ENCODE peak calls at places on chromosomes 1 and 21, in five cellular contexts. U is CD8-positive, alpha-beta T cell; Q is lower leg skin; I is psoas muscle; F is omental fat pad. K is an unnamed sample.

GRCh38 chr1:14598007-14598497 is 433 bp upstream of the KAZN start:
- DNase-seq in U (no peak), Q (no peak), I (no peak), F (no peak), K (peak)

GRCh38 chr21:39525129-39525528 is 73.4 kb downstream of the SH3BGR start:
- DNase-seq in U (no peak), Q (no peak), I (peak), F (no peak), K (no peak)

GRCh38 chr1:111535256-111536191 is 32.1 kb upstream of the ADORA3 start:
- DNase-seq in U (no peak), Q (no peak), I (no peak), F (no peak), K (no peak)

GRCh38 chr1:68322837-68323687 is 90.7 kb upstream of the WLS start:
- DNase-seq in U (no peak), Q (peak), I (peak), F (no peak), K (no peak)

GRCh38 chr1:240691521-240692338 is 79.8 kb upstream of the GREM2 start:
- DNase-seq in U (no peak), Q (peak), I (peak), F (no peak), K (no peak)

GRCh38 chr1:52385376-52385775 is 18.8 kb downstream of the ORC1 start:
- DNase-seq in U (no peak), Q (no peak), I (no peak), F (no peak), K (no peak)

GRCh38 chr1:117060441-117061317 is 553 bp downstream of the TTF2 start:
- DNase-seq in U (no peak), Q (no peak), I (no peak), F (no peak), K (no peak)

GRCh38 chr1:226994357-226995063 is 54.4 kb downstream of the COQ8A start:
- DNase-seq in U (no peak), Q (no peak), I (peak), F (no peak), K (no peak)

GRCh38 chr1:229298420-229298819 is 27.5 kb downstream of the RAB4A start:
- DNase-seq in U (no peak), Q (no peak), I (no peak), F (no peak), K (no peak)

GRCh38 chr1:208303743-208304142 is 59.6 kb upstream of the PLXNA2 start:
- DNase-seq in U (no peak), Q (no peak), I (no peak), F (no peak), K (no peak)

GRCh38 chr1:207459008-207459407 is 4.9 kb downstream of the CR2 start:
- DNase-seq in U (peak), Q (no peak), I (no peak), F (no peak), K (no peak)

GRCh38 chr1:119449964-119450363 is 35.0 kb downstream of the HSD3B2 start:
- DNase-seq in U (no peak), Q (no peak), I (no peak), F (no peak), K (no peak)

GRCh38 chr1:206766251-206766856 is 4.2 kb upstream of the IL19 start:
- DNase-seq in U (peak), Q (peak), I (peak), F (no peak), K (no peak)

GRCh38 chr21:35646606-35647005 is 413.7 kb downstream of the SETD4 start:
- DNase-seq in U (no peak), Q (no peak), I (no peak), F (no peak), K (no peak)

GRCh38 chr21:34818663-34819158 is 149.9 kb downstream of the CLIC6 start:
- DNase-seq in U (no peak), Q (no peak), I (no peak), F (no peak), K (no peak)

GRCh38 chr1:18326171-18326950 is 154.4 kb upstream of the KLHDC7A start:
- DNase-seq in U (no peak), Q (no peak), I (no peak), F (no peak), K (no peak)

GRCh38 chr1:116454940-116455339 is 81.9 kb downstream of the ATP1A1 start:
- DNase-seq in U (no peak), Q (no peak), I (no peak), F (no peak), K (no peak)

GRCh38 chr1:204110894-204111633 is 38.1 kb downstream of the SOX13 start:
- DNase-seq in U (no peak), Q (no peak), I (no peak), F (no peak), K (no peak)

GRCh38 chr1:10687782-10688408 is 108.6 kb downstream of the CASZ1 start:
- DNase-seq in U (no peak), Q (no peak), I (no peak), F (no peak), K (no peak)

GRCh38 chr1:68237040-68237439 is 4.7 kb upstream of the WLS start:
- DNase-seq in U (no peak), Q (no peak), I (no peak), F (no peak), K (no peak)

GRCh38 chr1:72442251-72442650 is 159.9 kb upstream of the NEGR1 start:
- DNase-seq in U (no peak), Q (no peak), I (no peak), F (no peak), K (no peak)

GRCh38 chr21:41778974-41779600 is 12.2 kb upstream of the RIPK4 start:
- DNase-seq in U (no peak), Q (no peak), I (no peak), F (no peak), K (no peak)

GRCh38 chr1:111738133-111738435 is 1.1 kb downstream of the INKA2 start:
- DNase-seq in U (no peak), Q (no peak), I (no peak), F (no peak), K (no peak)

GRCh38 chr21:34182436-34182835 is 109.1 kb downstream of the MRPS6 start:
- DNase-seq in U (no peak), Q (peak), I (no peak), F (no peak), K (no peak)

GRCh38 chr1:200328379-200328778 is 81.5 kb downstream of the ZNF281 start:
- DNase-seq in U (no peak), Q (no peak), I (no peak), F (no peak), K (no peak)

GRCh38 chr1:14615539-14616218 is 17.2 kb downstream of the KAZN start:
- DNase-seq in U (no peak), Q (no peak), I (no peak), F (no peak), K (no peak)

GRCh38 chr21:34835526-34835925 is 166.7 kb downstream of the CLIC6 start:
- DNase-seq in U (no peak), Q (peak), I (no peak), F (no peak), K (no peak)

GRCh38 chr1:16145030-16145987 is 10.6 kb downstream of the EPHA2 start:
- DNase-seq in U (no peak), Q (peak), I (peak), F (peak), K (no peak)

GRCh38 chr1:27966402-27967105 is 6.8 kb downstream of the XKR8 start:
- DNase-seq in U (no peak), Q (no peak), I (no peak), F (no peak), K (no peak)

GRCh38 chr1:224494343-224494742 is 59.7 kb upstream of the WDR26 start:
- DNase-seq in U (no peak), Q (no peak), I (no peak), F (no peak), K (no peak)

DNA sequence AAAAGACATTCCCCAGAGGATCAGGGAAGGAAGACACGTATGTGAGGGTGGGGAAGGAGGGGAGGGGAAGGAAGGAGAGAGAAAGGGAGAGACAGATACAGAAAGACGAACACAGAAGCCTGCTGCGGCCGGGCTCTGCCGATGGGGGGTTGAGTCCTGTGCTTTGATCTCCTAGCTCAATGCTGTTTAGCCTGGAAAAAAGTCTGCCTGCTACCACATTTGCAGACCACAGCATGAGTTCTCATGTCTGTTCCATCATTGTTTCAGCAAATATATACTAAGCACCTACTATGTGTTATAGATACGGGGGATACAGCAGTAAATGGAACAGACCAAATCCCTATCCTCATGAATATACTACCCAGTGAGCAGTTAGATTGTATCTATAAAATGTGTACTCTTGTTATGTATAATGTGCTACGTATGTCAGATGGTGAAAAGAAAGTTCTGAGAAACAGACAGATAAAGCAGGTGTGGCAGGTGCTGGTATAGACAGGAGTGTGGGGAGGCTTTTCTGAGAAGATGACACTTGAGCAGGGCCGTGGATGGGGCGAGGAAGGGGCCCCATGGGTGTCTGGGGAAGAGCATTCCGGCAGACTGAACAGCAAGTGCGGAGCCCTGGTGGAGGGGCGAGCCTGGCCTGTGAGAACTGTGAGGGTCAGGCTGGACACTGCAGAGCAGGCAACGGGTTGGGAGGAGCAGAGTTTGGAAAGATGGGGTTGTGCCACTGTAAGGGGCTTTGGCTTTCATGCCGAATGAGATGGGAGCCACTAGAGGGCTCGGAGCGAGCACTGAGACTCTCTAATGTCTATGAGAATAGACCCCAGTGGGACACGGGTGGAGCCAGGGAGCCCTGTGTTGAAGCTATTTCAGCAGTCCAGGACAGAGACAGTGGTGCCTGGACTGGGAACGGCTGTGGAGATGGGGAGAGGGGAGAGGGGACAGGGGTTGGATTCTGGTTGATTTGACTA is 34.1 kb downstream of the KIAA1614 start:
- DNase-seq in U (no peak), Q (no peak), I (peak), F (no peak), K (no peak)
- TF ChIP-seq CTCF in U (no peak), Q (no peak), I (no peak), F (no peak), K (no peak)

GRCh38 chr1:163836446-163836845 is 514.7 kb downstream of the NUF2 start:
- DNase-seq in U (no peak), Q (no peak), I (no peak), F (no peak), K (no peak)
- TF ChIP-seq CTCF in U (no peak), Q (no peak), I (no peak), F (no peak), K (no peak)

GRCh38 chr1:201375169-201375568 is 2.3 kb downstream of the TNNT2 start:
- DNase-seq in U (no peak), Q (no peak), I (no peak), F (no peak), K (no peak)

GRCh38 chr1:201376107-201376463 is 1.4 kb downstream of the TNNT2 start:
- DNase-seq in U (no peak), Q (no peak), I (no peak), F (no peak), K (no peak)

GRCh38 chr1:201378804-201379203 is 1.3 kb upstream of the TNNT2 start:
- DNase-seq in U (no peak), Q (no peak), I (no peak), F (no peak), K (no peak)

GRCh38 chr1:201377611-201378092 is at the start of gene TNNT2:
- DNase-seq in U (no peak), Q (no peak), I (no peak), F (no peak), K (no peak)

GRCh38 chr1:201376464-201377374 is 761 bp downstream of the TNNT2 start:
- DNase-seq in U (no peak), Q (no peak), I (no peak), F (no peak), K (no peak)
- TF ChIP-seq CTCF in U (no peak), Q (no peak), I (no peak), F (no peak), K (peak)

GRCh38 chr1:202569393-202570322 is 140.6 kb downstream of the SYT2 start:
- DNase-seq in U (no peak), Q (no peak), I (no peak), F (no peak), K (no peak)

GRCh38 chr1:202567747-202568146 is 142.5 kb downstream of the SYT2 start:
- DNase-seq in U (no peak), Q (no peak), I (no peak), F (no peak), K (no peak)

GRCh38 chr1:202568466-202569196 is 141.6 kb downstream of the SYT2 start:
- DNase-seq in U (no peak), Q (no peak), I (no peak), F (no peak), K (no peak)

GRCh38 chr1:202572867-202573266 is 137.4 kb downstream of the SYT2 start:
- DNase-seq in U (no peak), Q (no peak), I (no peak), F (no peak), K (no peak)

DNA sequence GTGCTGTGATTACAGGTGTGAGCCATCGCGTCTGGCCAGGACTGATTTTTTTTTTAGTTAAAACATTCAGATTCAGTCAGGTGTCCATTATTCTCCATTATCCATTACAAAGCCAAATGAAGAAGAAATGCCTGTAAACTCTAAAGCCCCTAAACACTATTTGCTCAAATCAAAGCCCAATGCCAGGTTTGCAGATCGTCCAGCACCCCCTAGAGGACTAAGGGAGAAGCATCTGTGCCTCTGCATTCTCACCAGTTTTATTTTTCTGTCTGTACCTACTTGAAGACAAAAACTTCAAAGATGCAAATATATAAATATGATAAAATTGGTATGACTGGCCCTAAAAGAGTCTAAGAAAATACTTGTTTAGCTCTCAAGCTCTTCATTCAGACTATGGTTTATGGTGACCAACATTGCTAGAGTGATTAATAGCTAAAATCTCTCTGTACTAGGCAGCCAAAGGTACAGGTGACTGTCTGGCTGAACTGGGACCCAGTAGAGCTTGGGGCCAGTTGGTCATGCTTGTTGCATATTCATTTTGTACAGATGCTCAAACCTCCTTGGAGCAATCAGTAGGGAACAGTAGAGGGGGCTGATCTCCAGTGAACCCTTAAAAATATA is 138.4 kb downstream of the SYT2 start:
- DNase-seq in U (no peak), Q (no peak), I (no peak), F (no peak), K (no peak)
- TF ChIP-seq CTCF in U (peak), Q (no peak), I (peak), F (no peak), K (peak)

DNA sequence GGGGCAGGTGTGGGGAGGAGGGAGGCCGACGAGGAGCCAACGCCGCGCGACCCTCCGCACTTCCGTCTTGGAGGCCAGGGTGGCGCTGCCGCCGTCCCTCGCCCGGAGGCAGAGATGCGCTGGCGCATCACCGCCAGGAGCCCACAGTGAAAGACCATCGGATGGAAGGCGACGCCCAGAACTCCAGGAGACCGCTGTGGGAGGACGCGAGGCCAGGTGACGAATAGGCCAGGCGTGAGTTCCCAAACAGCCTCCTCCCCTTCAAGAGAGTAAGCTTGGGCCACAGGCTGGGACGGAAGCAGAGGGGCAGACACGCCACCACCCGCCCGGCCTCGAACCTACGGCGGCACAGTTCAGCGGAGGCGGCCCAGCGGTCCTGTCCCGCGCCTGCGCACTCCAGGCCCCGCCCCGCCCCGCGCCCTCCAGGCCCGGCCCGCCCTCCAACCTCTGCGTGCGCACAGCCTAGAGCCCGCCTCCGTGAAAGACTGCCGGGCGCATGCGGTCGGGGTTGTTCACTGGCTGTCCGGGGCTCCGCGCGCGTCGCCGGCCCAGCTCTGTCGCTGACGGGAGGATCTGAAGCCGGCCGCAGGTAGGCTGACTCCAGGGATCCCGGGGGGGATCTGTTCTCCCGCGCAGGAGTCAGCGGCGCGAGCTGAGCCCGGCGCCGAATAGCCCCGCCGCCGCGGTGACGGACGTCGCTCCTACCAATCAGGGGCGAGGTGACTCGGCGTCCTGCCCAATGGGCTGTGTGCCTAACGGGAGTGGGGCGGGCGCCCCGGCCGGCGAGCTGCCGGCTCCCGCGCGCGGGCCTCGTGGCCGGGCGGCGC is at the start of gene CTPS1:
- DNase-seq in U (peak), Q (peak), I (peak), F (peak), K (peak)
- TF ChIP-seq CTCF in U (no peak), Q (no peak), I (no peak), F (no peak), K (peak)

GRCh38 chr21:44835647-44835973 is 17.7 kb upstream of the SUMO3 start:
- DNase-seq in U (no peak), Q (no peak), I (no peak), F (no peak), K (no peak)

GRCh38 chr21:44836349-44836665 is 18.4 kb upstream of the SUMO3 start:
- DNase-seq in U (no peak), Q (no peak), I (no peak), F (no peak), K (no peak)

GRCh38 chr21:44838038-44838895 is 20.4 kb upstream of the SUMO3 start:
- DNase-seq in U (no peak), Q (peak), I (peak), F (no peak), K (no peak)

GRCh38 chr21:44837537-44837936 is 19.7 kb upstream of the SUMO3 start:
- DNase-seq in U (no peak), Q (no peak), I (peak), F (no peak), K (no peak)

DNA sequence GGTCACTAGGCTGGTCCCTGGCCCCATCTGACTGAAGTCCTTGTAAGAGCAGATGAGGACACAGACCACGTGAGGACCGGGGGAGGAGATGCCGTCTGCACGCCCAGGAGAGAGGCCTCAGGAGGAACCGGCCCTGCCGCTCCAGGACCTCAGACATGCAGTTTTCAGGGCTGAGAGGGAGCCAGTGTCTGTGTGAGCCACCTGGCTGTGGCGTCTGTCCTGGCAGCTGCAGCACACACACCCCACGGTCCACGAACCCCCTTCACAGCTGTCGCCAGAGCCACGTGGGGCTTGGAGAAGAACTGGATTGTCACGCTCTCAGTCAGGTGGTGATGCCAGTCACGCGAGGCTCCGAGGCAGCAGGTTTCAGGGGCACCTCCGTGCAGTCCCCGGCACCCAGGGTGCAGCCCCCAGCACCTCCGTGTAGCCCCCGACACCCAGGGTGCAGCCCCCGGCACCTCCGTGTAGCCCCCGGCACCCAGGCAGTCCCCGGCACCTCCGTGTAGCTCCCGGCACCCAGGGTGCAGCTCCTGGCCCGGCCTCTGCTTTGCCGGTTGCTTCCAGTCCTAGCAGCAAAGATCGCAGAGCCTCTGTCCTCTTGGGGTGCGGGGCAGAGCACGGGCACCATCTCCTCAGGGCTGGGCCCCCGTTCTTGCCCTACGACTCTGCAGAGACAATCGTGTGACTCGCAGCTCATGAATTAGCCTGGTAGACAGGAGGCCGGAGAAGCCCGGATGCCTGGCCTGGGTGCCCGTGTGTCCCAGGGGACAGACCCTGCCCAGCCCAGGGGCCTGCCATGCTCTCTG is 19.0 kb upstream of the SUMO3 start:
- DNase-seq in U (no peak), Q (no peak), I (peak), F (no peak), K (no peak)
- TF ChIP-seq CTCF in U (no peak), Q (no peak), I (no peak), F (no peak), K (no peak)